ENCODE peak calls at places on chromosome 11, in six cellular contexts. A is fibroblast of the aortic adventitia, J is fibroblast of lung, B is activated T-helper 1 cell treated with Interleukin-2 at 50 U/mL for 16 hours, T is pancreas, I is AML-193. K is an unnamed sample.

GRCh38 chr11:102489469-102490145 is 37.0 kb upstream of the TMEM123 start:
- DNase-seq in A (no peak), J (no peak), B (no peak), T (no peak), I (no peak), K (no peak)

GRCh38 chr11:118142809-118143208 is 9.8 kb downstream of the SCN4B start:
- DNase-seq in A (no peak), J (no peak), B (no peak), T (no peak), I (peak), K (no peak)

GRCh38 chr11:122748968-122749687 is 89.2 kb upstream of the CRTAM start:
- DNase-seq in A (peak), J (peak), B (peak), T (no peak), I (peak), K (no peak)

GRCh38 chr11:12163181-12163841 is 52.9 kb downstream of the MICAL2 start:
- DNase-seq in A (no peak), J (peak), B (no peak), T (no peak), I (no peak), K (no peak)

GRCh38 chr11:2259466-2259830 is 10.9 kb downstream of the ASCL2 start:
- DNase-seq in A (no peak), J (no peak), B (no peak), T (no peak), I (no peak), K (no peak)

GRCh38 chr11:83840326-83840725 is 554.2 kb upstream of the CCDC90B start:
- DNase-seq in A (no peak), J (no peak), B (no peak), T (no peak), I (no peak), K (no peak)

GRCh38 chr11:103714246-103714645 is 322.2 kb upstream of the DDI1 start:
- DNase-seq in A (peak), J (peak), B (no peak), T (no peak), I (no peak), K (no peak)

GRCh38 chr11:911031-911889 is 650 bp upstream of the CHID1 start:
- DNase-seq in A (peak), J (peak), B (no peak), T (peak), I (no peak), K (no peak)

K was measured in CMK.